ENCODE peak calls at places on chromosomes 3 and 15, in six cellular contexts. B is brain microvascular endothelial cell, I is endothelial cell, U is glutamatergic neuron, F is upper lobe of right lung, L is sigmoid colon. V is an unnamed sample.

GRCh38 chr15:35692256-35692867 is 146.4 kb upstream of the DPH6 start:
- DNase-seq in F (no peak), B (peak), U (no peak), L (no peak), I (no peak), V (no peak)

GRCh38 chr3:168981396-168981795 is 682.1 kb downstream of the MECOM start:
- DNase-seq in I (no peak), U (no peak), L (no peak), F (no peak), B (no peak), V (no peak)

GRCh38 chr3:126515066-126515706 is 2.4 kb downstream of the UROC1 start:
- DNase-seq in F (peak), B (no peak), U (peak), L (peak), I (no peak), V (no peak)

GRCh38 chr15:39285663-39286062 is 295.2 kb upstream of the THBS1 start:
- DNase-seq in B (no peak), I (no peak), U (no peak), L (no peak), F (no peak), V (no peak)

GRCh38 chr15:74888716-74889115 is 1.1 kb upstream of the MPI start:
- DNase-seq in L (no peak), U (no peak), F (no peak), B (no peak), I (no peak), V (no peak)

GRCh38 chr15:70094690-70095311 is 2.9 kb downstream of the TLE3 start:
- DNase-seq in F (no peak), B (no peak), U (no peak), L (no peak), I (no peak), V (no peak)

GRCh38 chr3:163056874-163057497 is 1560.4 kb downstream of the OTOL1 start:
- DNase-seq in U (peak), B (peak), I (peak), L (no peak), F (no peak), V (peak)

GRCh38 chr3:179464296-179465092 is 13.2 kb upstream of the GNB4 start:
- DNase-seq in F (no peak), U (no peak), B (no peak), I (no peak), L (no peak), V (no peak)

GRCh38 chr3:7779331-7779730 is 722.3 kb upstream of the LMCD1 start:
- DNase-seq in B (no peak), F (no peak), I (no peak), L (no peak), U (no peak), V (no peak)

GRCh38 chr3:69791919-69792399 is 52.7 kb downstream of the MITF start:
- DNase-seq in F (no peak), I (no peak), B (peak), L (no peak), U (no peak), V (no peak)

GRCh38 chr3:74613566-74613965 is 893 bp downstream of the CNTN3 start:
- DNase-seq in I (no peak), L (no peak), F (no peak), U (no peak), B (no peak), V (no peak)

GRCh38 chr3:100209948-100210776 is 50.6 kb upstream of the TBC1D23 start:
- DNase-seq in I (no peak), U (no peak), L (no peak), B (no peak), F (no peak), V (no peak)

GRCh38 chr3:69092030-69092513 is 7.3 kb downstream of the ARL6IP5 start:
- DNase-seq in L (no peak), U (no peak), B (no peak), I (peak), F (no peak), V (no peak)

GRCh38 chr3:46979958-46980497 is 562 bp downstream of the NBEAL2 start:
- DNase-seq in U (no peak), B (no peak), L (no peak), F (peak), I (no peak), V (peak)

GRCh38 chr3:72907851-72908620 is 20.2 kb downstream of the GXYLT2 start:
- DNase-seq in U (no peak), L (no peak), B (peak), I (no peak), F (no peak), V (no peak)

GRCh38 chr3:18062289-18063025 is 320.0 kb upstream of the TBC1D5 start:
- DNase-seq in L (no peak), U (no peak), B (peak), F (no peak), I (no peak), V (no peak)

GRCh38 chr15:87941606-87942005 is 314.9 kb downstream of the NTRK3 start:
- DNase-seq in B (no peak), L (no peak), F (no peak), U (no peak), I (no peak), V (no peak)

GRCh38 chr15:33831646-33832045 is 136.7 kb upstream of the CHRM5 start:
- DNase-seq in I (no peak), L (no peak), F (no peak), U (no peak), B (no peak), V (no peak)

GRCh38 chr3:50226888-50227389 is 9.1 kb upstream of the GNAI2 start:
- DNase-seq in U (no peak), B (no peak), I (peak), L (peak), F (no peak), V (no peak)

GRCh38 chr15:88061452-88061851 is 195.1 kb downstream of the NTRK3 start:
- DNase-seq in F (no peak), I (no peak), L (no peak), B (no peak), U (no peak), V (no peak)

DNA sequence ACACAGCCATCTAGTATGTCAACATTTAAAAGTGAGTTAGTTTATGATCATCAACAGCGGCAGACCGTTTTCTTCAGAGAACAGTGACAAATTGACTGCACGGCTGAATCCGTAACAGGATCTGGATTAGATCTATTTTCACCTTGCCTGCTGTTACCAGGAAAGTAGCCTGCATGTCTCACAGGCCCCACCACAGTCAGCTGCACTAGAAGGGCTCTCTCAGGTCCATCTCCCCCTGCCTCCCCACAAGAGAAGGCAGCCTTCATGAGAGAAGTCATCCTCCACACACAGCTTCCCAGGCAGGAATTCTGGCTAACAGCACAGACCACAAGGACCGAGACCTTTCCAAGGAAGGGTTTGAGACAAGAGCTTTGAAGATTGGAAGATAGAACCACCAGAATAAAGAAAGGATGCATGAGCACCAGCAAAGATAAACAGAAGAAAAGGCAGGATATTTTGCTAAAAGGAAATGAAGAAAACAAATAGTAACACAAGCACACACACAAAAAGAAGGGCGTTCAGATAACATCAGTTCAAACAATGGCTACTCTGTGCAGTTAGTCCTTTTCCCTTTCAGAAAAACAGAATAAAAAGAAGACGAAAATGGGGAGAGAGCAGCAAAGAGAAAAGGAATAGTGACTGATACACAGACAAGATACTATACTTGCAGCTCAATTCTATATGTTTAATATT is 127.5 kb downstream of the SNRK start:
- DNase-seq in U (no peak), F (no peak), B (no peak), I (peak), L (no peak), V (peak)
- TF ChIP-seq CTCF in U (no peak), F (no peak), B (no peak), I (no peak), L (no peak), V (no peak)

GRCh38 chr3:113556556-113557335 is 24.4 kb downstream of the SIDT1 start:
- DNase-seq in F (no peak), I (no peak), B (no peak), L (no peak), U (no peak), V (no peak)

GRCh38 chr3:113551821-113552220 is 19.5 kb downstream of the SIDT1 start:
- DNase-seq in F (no peak), I (no peak), B (no peak), U (no peak), L (no peak), V (no peak)

GRCh38 chr3:113557374-113557773 is 25.0 kb downstream of the SIDT1 start:
- DNase-seq in F (no peak), I (no peak), U (no peak), L (no peak), B (peak), V (no peak)

GRCh38 chr3:113555138-113555537 is 22.8 kb downstream of the SIDT1 start:
- DNase-seq in F (no peak), U (no peak), B (no peak), L (no peak), I (no peak), V (no peak)

GRCh38 chr3:113552851-113553250 is 20.5 kb downstream of the SIDT1 start:
- DNase-seq in F (no peak), L (no peak), B (no peak), I (no peak), U (no peak), V (no peak)
- TF ChIP-seq CTCF in F (no peak), L (no peak), B (no peak), I (no peak), U (no peak), V (no peak)

GRCh38 chr3:31249555-31249954 is 283.2 kb upstream of the STT3B start:
- DNase-seq in I (no peak), B (no peak), U (no peak), L (no peak), F (no peak), V (no peak)

GRCh38 chr3:31248619-31248992 is 284.1 kb upstream of the STT3B start:
- DNase-seq in F (no peak), U (no peak), I (no peak), L (no peak), B (no peak), V (no peak)

GRCh38 chr3:31246293-31247062 is 286.2 kb upstream of the STT3B start:
- DNase-seq in I (no peak), F (no peak), B (no peak), U (no peak), L (no peak), V (no peak)

GRCh38 chr3:31247063-31247447 is 285.7 kb upstream of the STT3B start:
- DNase-seq in L (no peak), U (no peak), B (no peak), F (no peak), I (no peak), V (no peak)

GRCh38 chr3:31247850-31248618 is 284.7 kb upstream of the STT3B start:
- DNase-seq in B (no peak), L (no peak), I (no peak), U (no peak), F (no peak), V (no peak)
- TF ChIP-seq CTCF in B (no peak), L (no peak), I (no peak), U (no peak), F (no peak), V (no peak)

DNA sequence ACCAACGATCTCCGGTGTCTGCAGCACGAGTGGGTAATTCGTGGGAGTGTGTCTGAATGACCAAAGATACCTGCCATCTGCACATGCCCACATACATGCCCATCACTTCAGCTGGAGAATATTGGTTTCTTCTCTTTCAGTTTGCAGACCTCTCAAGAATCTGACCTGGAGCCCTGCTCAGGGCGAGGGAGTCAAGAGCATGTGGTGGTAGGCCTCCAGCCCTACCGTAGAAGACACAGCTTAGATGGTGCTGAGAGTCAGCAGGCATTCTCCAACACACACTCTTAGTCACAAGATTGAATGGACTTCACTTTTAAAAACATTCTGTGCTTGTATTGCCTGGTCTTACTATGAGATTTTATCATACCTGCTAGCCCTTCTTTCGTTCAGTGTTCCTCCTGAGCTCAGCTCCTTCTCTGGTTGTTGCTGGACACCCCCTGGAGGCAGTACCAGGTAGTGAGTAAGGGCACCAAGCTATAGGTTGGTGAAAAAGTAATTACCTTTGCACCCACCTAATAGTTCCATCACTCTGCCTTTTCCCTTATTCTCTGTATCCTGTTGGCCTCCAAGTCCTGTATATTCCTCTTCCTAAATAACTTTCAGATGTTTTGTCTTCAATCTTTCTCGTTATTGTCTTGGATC is 252.0 kb downstream of the CACNA2D3 start:
- DNase-seq in I (peak), F (no peak), L (no peak), B (no peak), U (no peak), V (peak)
- TF ChIP-seq CTCF in I (peak), F (peak), L (peak), B (peak), U (peak), V (peak)

GRCh38 chr3:146036289-146036688 is 124.7 kb downstream of the PLOD2 start:
- DNase-seq in U (no peak), F (no peak), B (no peak), I (no peak), L (no peak), V (no peak)

GRCh38 chr3:146033950-146034349 is 127.0 kb downstream of the PLOD2 start:
- DNase-seq in L (no peak), F (no peak), U (no peak), I (no peak), B (no peak), V (no peak)

GRCh38 chr3:146040630-146041029 is 120.4 kb downstream of the PLOD2 start:
- DNase-seq in I (no peak), B (no peak), U (no peak), L (no peak), F (no peak), V (no peak)

GRCh38 chr3:146035366-146035765 is 125.6 kb downstream of the PLOD2 start:
- DNase-seq in I (no peak), U (no peak), L (no peak), B (no peak), F (no peak), V (no peak)

GRCh38 chr3:146037697-146038096 is 123.3 kb downstream of the PLOD2 start:
- DNase-seq in L (no peak), I (no peak), F (no peak), U (no peak), B (no peak), V (no peak)
- TF ChIP-seq CTCF in L (no peak), I (no peak), F (no peak), U (no peak), B (no peak), V (no peak)

DNA sequence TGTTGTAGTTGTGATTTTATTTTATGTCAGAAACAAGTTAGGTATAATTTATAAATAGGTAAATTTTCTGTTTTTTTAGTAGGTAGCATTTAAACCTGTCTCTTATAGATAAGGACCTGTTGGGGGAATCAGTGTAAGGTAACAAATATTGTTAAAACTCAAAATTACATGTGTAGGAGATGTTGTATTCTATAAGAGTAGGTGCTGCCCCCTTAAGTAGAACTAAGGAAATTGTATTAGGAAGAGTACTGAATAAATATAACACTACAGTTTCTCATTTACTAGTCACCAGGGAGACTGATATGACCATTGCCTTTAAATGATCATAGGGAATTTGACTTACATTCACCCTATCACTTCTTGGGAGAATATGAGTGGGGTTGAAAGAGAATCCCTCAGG is 31.2 kb downstream of the SLC25A36 start:
- DNase-seq in B (no peak), U (no peak), I (no peak), L (no peak), F (no peak), V (no peak)
- TF ChIP-seq CTCF in B (peak), U (peak), I (peak), L (no peak), F (peak), V (peak)

V was measured in nephron progenitor cell.